ENCODE peak calls at places on chromosomes 3 and 15, in eight cellular contexts. Q is neural crest cell, T is D341Med, J is adipocyte, L is T-cell, X is iris pigment epithelial cell, P is GM13977, V is K562. A is an unnamed sample.

GRCh38 chr3:20573175-20573574 is 387.2 kb upstream of the SGO1 start:
- DNase-seq in L (no peak), X (peak; percentile 55), V (no peak), Q (no peak), T (no peak), P (no peak), J (no peak), A (no peak)

GRCh38 chr15:100891316-100892012 is 11.8 kb downstream of the ALDH1A3 start:
- DNase-seq in P (no peak), T (no peak), J (no peak), V (no peak), X (no peak), L (no peak), Q (peak; percentile 67), A (no peak)

GRCh38 chr3:42032693-42033349 is 58.3 kb upstream of the TRAK1 start:
- DNase-seq in J (peak; percentile 93), X (peak; percentile 98), L (no peak), T (peak; percentile 87), V (peak; percentile 55), P (no peak), Q (no peak), A (no peak)

GRCh38 chr3:51942603-51943450 is 664 bp downstream of the PARP3 start:
- DNase-seq in T (no peak), Q (no peak), P (peak; percentile 86), J (peak; percentile 55), L (peak; percentile 37), X (peak; percentile 60), V (peak; percentile 42), A (no peak)

GRCh38 chr3:185335799-185336198 is 27.1 kb upstream of the MAP3K13 start:
- DNase-seq in V (no peak), X (peak; percentile 73), J (peak; percentile 31), L (no peak), Q (no peak), T (no peak), P (no peak), A (no peak)

GRCh38 chr3:33636125-33636855 is 81.8 kb downstream of the CLASP2 start:
- DNase-seq in L (no peak), V (peak; percentile 72), Q (no peak), X (peak; percentile 80), T (peak; percentile 54), J (peak; percentile 82), P (peak; percentile 27), A (peak; percentile 11)

GRCh38 chr3:194582196-194582905 is 50.9 kb downstream of the TMEM44 start:
- DNase-seq in Q (no peak), T (no peak), L (no peak), J (no peak), V (no peak), P (no peak), X (no peak), A (no peak)

GRCh38 chr3:25820372-25820771 is 30.5 kb downstream of the OXSM start:
- DNase-seq in P (no peak), X (peak; percentile 99), T (no peak), L (no peak), J (peak; percentile 86), Q (no peak), V (peak; percentile 19), A (no peak)

GRCh38 chr3:128083980-128084674 is 31.9 kb downstream of the SEC61A1 start:
- DNase-seq in X (peak; percentile 67), Q (no peak), T (no peak), J (peak; percentile 24), V (no peak), P (no peak), L (no peak), A (no peak)

GRCh38 chr15:48592929-48593328 is 52.6 kb downstream of the FBN1 start:
- DNase-seq in T (no peak), P (no peak), V (no peak), X (no peak), J (no peak), L (no peak), Q (no peak), A (peak; percentile 38)

GRCh38 chr3:122183521-122183892 is at the start of gene CASR:
- DNase-seq in P (peak; percentile 45), J (no peak), L (no peak), T (peak; percentile 40), X (peak; percentile 11), Q (no peak), V (no peak), A (no peak)

GRCh38 chr15:31155136-31155535 is 53.6 kb upstream of the TRPM1 start:
- DNase-seq in X (no peak), P (no peak), V (no peak), Q (no peak), J (no peak), T (no peak), L (no peak), A (no peak)

GRCh38 chr3:121803921-121804320 is 30.9 kb downstream of the IQCB1 start:
- DNase-seq in V (no peak), L (no peak), X (no peak), T (no peak), J (no peak), Q (no peak), P (no peak), A (no peak)

GRCh38 chr3:194687638-194688206 is 2.0 kb downstream of the FAM43A start:
- DNase-seq in V (no peak), T (peak; percentile 83), L (peak; percentile 74), X (peak; percentile 71), Q (peak; percentile 75), J (peak; percentile 79), P (peak; percentile 87), A (peak; percentile 94)

GRCh38 chr3:40083066-40083465 is 226.4 kb upstream of the EIF1B start:
- DNase-seq in V (no peak), L (no peak), P (no peak), T (no peak), Q (no peak), J (no peak), X (no peak), A (no peak)

GRCh38 chr15:66454143-66454542 is 43.4 kb downstream of the SNAPC5 start:
- DNase-seq in T (no peak), J (peak; percentile 13), P (no peak), X (peak; percentile 57), L (no peak), V (no peak), Q (no peak), A (no peak)

GRCh38 chr15:71679223-71680078 is 130.9 kb upstream of the NR2E3 start:
- DNase-seq in Q (no peak), J (peak; percentile 56), V (no peak), X (peak; percentile 70), T (no peak), L (no peak), P (no peak), A (no peak)

GRCh38 chr3:65888980-65889706 is 149.6 kb downstream of the MAGI1 start:
- DNase-seq in L (no peak), Q (no peak), X (peak; percentile 97), T (no peak), V (no peak), P (no peak), J (peak; percentile 94), A (no peak)

GRCh38 chr3:14505803-14506500 is 34.2 kb downstream of the GRIP2 start:
- DNase-seq in T (no peak), V (no peak), X (no peak), P (no peak), J (no peak), L (no peak), Q (no peak), A (no peak)

GRCh38 chr15:31440754-31441298 is 114.2 kb downstream of the KLF13 start:
- DNase-seq in X (peak; percentile 46), T (no peak), V (no peak), Q (no peak), J (peak; percentile 58), L (peak; percentile 44), P (no peak), A (peak; percentile 48)

GRCh38 chr3:13683288-13683687 is 134.4 kb downstream of the FBLN2 start:
- DNase-seq in X (no peak), T (no peak), Q (no peak), P (no peak), J (no peak), V (no peak), L (no peak), A (no peak)

GRCh38 chr3:102124301-102125158 is 275.2 kb downstream of the NFKBIZ start:
- DNase-seq in Q (no peak), L (no peak), T (no peak), V (no peak), P (no peak), J (peak; percentile 54), X (peak; percentile 82), A (no peak)

GRCh38 chr3:48694610-48695051 is 8.9 kb upstream of the NCKIPSD start:
- DNase-seq in P (no peak), Q (no peak), V (no peak), J (peak; percentile 95), T (no peak), X (peak; percentile 92), L (no peak), A (no peak)

GRCh38 chr15:48766196-48766595 is 44.7 kb downstream of the CEP152 start:
- DNase-seq in V (peak; percentile 3), T (no peak), L (no peak), X (peak; percentile 70), J (no peak), Q (no peak), P (no peak), A (no peak)

GRCh38 chr3:128492353-128493220 is at the start of gene GATA2:
- DNase-seq in J (peak; percentile 63), L (no peak), X (no peak), V (peak; percentile 64), T (peak; percentile 75), Q (no peak), P (no peak), A (no peak)

GRCh38 chr15:48355377-48355776 is 24.1 kb downstream of the DUT start:
- DNase-seq in X (peak; percentile 84), V (no peak), T (no peak), P (no peak), Q (no peak), L (no peak), J (no peak), A (no peak)

GRCh38 chr3:195208183-195208582 is 62.8 kb downstream of the XXYLT1 start:
- DNase-seq in V (no peak), J (no peak), P (peak; percentile 67), L (no peak), T (peak; percentile 11), X (no peak), Q (no peak), A (no peak)

GRCh38 chr3:191085091-191085490 is 114.0 kb upstream of the OSTN start:
- DNase-seq in Q (no peak), J (peak; percentile 51), V (no peak), L (no peak), P (no peak), T (no peak), X (peak; percentile 43), A (no peak)

GRCh38 chr15:95298729-95299128 is 1031.8 kb upstream of the NR2F2 start:
- DNase-seq in P (no peak), L (no peak), V (no peak), Q (no peak), J (no peak), T (no peak), X (no peak), A (no peak)

GRCh38 chr15:40843183-40843884 is 514 bp upstream of the SPINT1 start:
- DNase-seq in L (no peak), T (no peak), P (no peak), Q (no peak), V (no peak), J (no peak), X (no peak), A (no peak)

GRCh38 chr3:33030802-33031201 is 66.1 kb downstream of the GLB1 start:
- DNase-seq in L (peak; percentile 22), X (no peak), V (peak; percentile 29), Q (no peak), J (no peak), T (no peak), P (no peak), A (no peak)

GRCh38 chr15:90154861-90155626 is 46.1 kb upstream of the SEMA4B start:
- DNase-seq in V (no peak), T (no peak), Q (no peak), L (no peak), J (peak; percentile 65), X (peak; percentile 72), P (no peak), A (peak; percentile 39)

GRCh38 chr3:149771652-149772271 is 19.5 kb upstream of the COMMD2 start:
- DNase-seq in V (peak; percentile 57), P (peak; percentile 47), J (peak; percentile 81), Q (peak; percentile 71), X (peak; percentile 31), T (peak; percentile 74), L (peak; percentile 24), A (peak; percentile 75)

GRCh38 chr3:143600762-143601161 is 247.5 kb downstream of the SLC9A9 start:
- DNase-seq in Q (no peak), X (peak; percentile 77), L (no peak), P (no peak), V (no peak), J (no peak), T (no peak), A (no peak)